ENCODE peak calls at places on chromosomes 7 and 10, in nine cellular contexts. F is adrenal gland, M is tibial artery, B is heart right ventricle, X is GM23338, N is PC-3, A is lower lobe of right lung, U is testis, K is astrocyte. O is an unnamed sample. For H3K36me3, the result is how much of the 10 kb centered on the place peaks cover.

GRCh38 chr7:41316410-41316809 is 386.5 kb downstream of the INHBA start:
- DNase-seq in K (peak), U (no peak), F (no peak), X (no peak), B (no peak), M (no peak), A (no peak), N (no peak), O (no peak)

GRCh38 chr10:24483701-24484100 is 240.0 kb downstream of the ARHGAP21 start:
- DNase-seq in U (no peak), A (peak), F (peak), B (no peak), M (no peak), X (peak), N (peak), K (peak), O (no peak)

GRCh38 chr7:104185346-104185745 is 22.5 kb downstream of the ORC5 start:
- DNase-seq in A (no peak), X (no peak), M (no peak), K (no peak), B (no peak), N (peak), U (no peak), F (no peak), O (no peak)

GRCh38 chr10:42640610-42641229 is 2.4 kb upstream of the ZNF33B start:
- DNase-seq in N (peak), F (no peak), A (no peak), B (no peak), K (no peak), U (no peak), M (no peak), X (peak), O (no peak)

GRCh38 chr7:54778696-54779285 is 19.8 kb upstream of the SEC61G start:
- DNase-seq in B (no peak), K (peak), N (no peak), X (no peak), A (no peak), U (no peak), F (no peak), M (no peak), O (no peak)

GRCh38 chr7:909358-910329 is 33.3 kb downstream of the GET4 start:
- DNase-seq in B (peak), N (peak), X (no peak), F (peak), M (peak), U (peak), A (peak), K (no peak), O (peak)

GRCh38 chr7:87317691-87318245 is 27.7 kb upstream of the CROT start:
- DNase-seq in A (no peak), B (no peak), F (no peak), U (no peak), M (no peak), X (no peak), N (no peak), K (no peak), O (no peak)

GRCh38 chr7:83468251-83468739 is 180.6 kb downstream of the SEMA3E start:
- DNase-seq in M (peak), F (peak), K (peak), B (peak), X (peak), U (peak), N (peak), A (peak), O (peak)

GRCh38 chr7:5413449-5413786 is 10.2 kb downstream of the TNRC18 start:
- DNase-seq in B (no peak), X (no peak), K (no peak), M (no peak), F (no peak), A (no peak), U (no peak), N (no peak), O (no peak)

GRCh38 chr10:129718548-129719414 is 245.3 kb downstream of the EBF3 start:
- DNase-seq in U (no peak), B (no peak), K (no peak), X (no peak), N (no peak), M (peak), A (no peak), F (no peak), O (no peak)

GRCh38 chr10:95329296-95329695 is 38.5 kb upstream of the PDLIM1 start:
- DNase-seq in F (no peak), U (no peak), N (peak), B (no peak), A (no peak), M (no peak), K (no peak), X (no peak), O (no peak)

GRCh38 chr7:74334026-74334425 is 44.8 kb downstream of the CLIP2 start:
- DNase-seq in U (no peak), F (no peak), B (no peak), N (peak), X (no peak), A (no peak), M (no peak), K (peak), O (no peak)

GRCh38 chr10:106548832-106549231 is 615.7 kb downstream of the SORCS1 start:
- DNase-seq in A (no peak), U (no peak), F (no peak), B (no peak), N (no peak), K (no peak), M (no peak), X (no peak), O (no peak)

GRCh38 chr7:24346129-24346528 is 62.1 kb downstream of the NPY start:
- DNase-seq in A (no peak), X (no peak), B (no peak), K (no peak), U (no peak), N (peak), M (no peak), F (no peak), O (no peak)

GRCh38 chr7:109842386-109842785 is 1248.5 kb upstream of the LRRN3 start:
- DNase-seq in X (no peak), K (no peak), M (no peak), U (no peak), F (no peak), A (no peak), B (no peak), N (no peak), O (no peak)

GRCh38 chr7:17934612-17935247 is 5.6 kb downstream of the SNX13 start:
- DNase-seq in M (no peak), F (no peak), U (no peak), K (no peak), N (no peak), A (no peak), B (no peak), X (no peak), O (no peak)

GRCh38 chr10:30197186-30197585 is 137.8 kb upstream of the JCAD start:
- DNase-seq in X (no peak), F (no peak), K (no peak), N (no peak), U (no peak), M (no peak), B (no peak), A (no peak), O (no peak)

GRCh38 chr7:21030237-21030636 is 243.6 kb upstream of the SP8 start:
- DNase-seq in K (no peak), B (no peak), A (no peak), U (no peak), X (peak), F (no peak), N (no peak), M (no peak), O (no peak)

GRCh38 chr7:157355784-157356511 is 19.1 kb downstream of the DNAJB6 start:
- DNase-seq in M (peak), A (no peak), N (peak), X (no peak), U (no peak), F (peak), B (no peak), K (peak), O (peak)

GRCh38 chr7:45435846-45436245 is 138.3 kb upstream of the ADCY1 start:
- DNase-seq in U (no peak), F (no peak), X (no peak), K (peak), B (no peak), M (no peak), N (peak), A (no peak), O (no peak)

GRCh38 chr7:70435634-70436033 is 696.3 kb upstream of the GALNT17 start:
- DNase-seq in A (no peak), U (no peak), F (no peak), N (no peak), K (no peak), X (no peak), M (no peak), B (no peak), O (no peak)

GRCh38 chr7:86939197-86939814 is 120.1 kb downstream of the ELAPOR2 start:
- DNase-seq in M (no peak), N (peak), K (peak), U (peak), B (no peak), F (peak), A (no peak), X (peak), O (no peak)

GRCh38 chr10:80506189-80506575 is 31.5 kb upstream of the SH2D4B start:
- DNase-seq in U (no peak), A (no peak), X (no peak), B (no peak), F (no peak), N (no peak), K (peak), M (no peak), O (no peak)

GRCh38 chr7:99014113-99014985 is 129.6 kb downstream of the SMURF1 start:
- DNase-seq in N (no peak), B (no peak), A (no peak), K (no peak), F (no peak), X (no peak), M (peak), U (peak), O (no peak)
- H3K36me3 ChIP-seq in N (under half), B (half or more), A (half or more), K (under half), F (half or more), X (under half), M (half or more), U (under half), O (under half)

GRCh38 chr7:91567111-91568012 is 303.1 kb downstream of the FZD1 start:
- DNase-seq in U (no peak), X (no peak), M (no peak), A (no peak), K (peak), F (no peak), N (no peak), B (no peak), O (no peak)
- H3K27ac ChIP-seq in U (no peak), X (no peak), M (no peak), A (no peak), K (no peak), F (no peak), N (no peak), B (no peak), O (no peak)

GRCh38 chr7:50068850-50069551 is 24.0 kb downstream of the ZPBP start:
- DNase-seq in X (peak), K (peak), A (no peak), B (no peak), N (peak), M (no peak), F (peak), U (no peak), O (no peak)

GRCh38 chr7:50073093-50073492 is 20.0 kb downstream of the ZPBP start:
- DNase-seq in U (no peak), A (no peak), M (no peak), K (no peak), X (no peak), B (no peak), N (no peak), F (no peak), O (no peak)

GRCh38 chr7:50069613-50070012 is 23.4 kb downstream of the ZPBP start:
- DNase-seq in X (peak), F (peak), A (peak), M (no peak), B (peak), N (peak), U (no peak), K (peak), O (no peak)

GRCh38 chr7:50068026-50068425 is 25.0 kb downstream of the ZPBP start:
- DNase-seq in F (no peak), U (no peak), B (no peak), N (peak), X (peak), A (no peak), M (no peak), K (peak), O (no peak)
- H3K4me3 ChIP-seq in F (no peak), U (no peak), B (peak), N (peak), X (no peak), A (peak), M (peak), K (no peak), O (peak)

GRCh38 chr10:100245484-100246220 is 16.3 kb upstream of the CHUK start:
- DNase-seq in B (no peak), U (no peak), A (no peak), M (no peak), F (no peak), N (no peak), X (no peak), K (peak), O (no peak)

DNA sequence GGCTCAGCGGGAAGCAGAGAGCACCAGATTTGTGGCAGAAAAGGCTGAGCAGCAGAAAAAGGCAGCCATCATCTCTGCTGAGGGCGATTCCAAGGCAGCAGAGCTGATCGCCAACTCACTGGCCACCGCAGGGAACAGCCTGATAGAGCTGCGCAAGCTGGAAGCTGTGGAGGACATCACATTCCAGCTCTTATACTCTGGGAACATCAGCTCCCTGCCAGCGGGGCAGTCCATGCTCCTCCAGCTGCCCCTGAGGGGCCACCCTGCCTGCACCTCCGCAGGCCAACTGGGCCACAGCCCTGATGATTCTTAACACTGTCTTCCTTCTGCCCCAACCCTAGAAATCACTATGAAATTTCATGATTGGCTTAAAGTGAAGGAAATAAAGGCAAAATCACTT is 18.6 kb downstream of the CWF19L1 start:
- DNase-seq in M (no peak), X (no peak), B (no peak), U (no peak), A (no peak), N (no peak), F (no peak), K (no peak), O (no peak)
- H3K36me3 ChIP-seq in M (half or more), X (under half), B (half or more), U (under half), A (half or more), N (under half), F (half or more), K (under half), O (under half)

GRCh38 chr7:37198188-37198905 is 250.3 kb downstream of the ELMO1 start:
- DNase-seq in N (no peak), U (no peak), K (no peak), X (no peak), B (no peak), F (peak), A (no peak), M (no peak), O (no peak)

GRCh38 chr7:37198906-37199485 is 249.7 kb downstream of the ELMO1 start:
- DNase-seq in F (peak), K (peak), M (peak), N (peak), X (peak), B (peak), A (peak), U (peak), O (peak)

GRCh38 chr7:37205451-37205850 is 243.2 kb downstream of the ELMO1 start:
- DNase-seq in U (no peak), M (no peak), N (no peak), F (no peak), B (no peak), A (no peak), X (no peak), K (no peak), O (no peak)

GRCh38 chr7:37201876-37202198 is 246.8 kb downstream of the ELMO1 start:
- DNase-seq in U (no peak), X (no peak), M (no peak), F (no peak), N (no peak), B (no peak), A (no peak), K (no peak), O (no peak)

GRCh38 chr7:37201003-37201875 is 247.4 kb downstream of the ELMO1 start:
- DNase-seq in K (peak), F (peak), U (peak), X (peak), B (peak), M (peak), N (peak), A (peak), O (peak)
- H3K27ac ChIP-seq in K (no peak), F (peak), U (peak), X (no peak), B (peak), M (peak), N (no peak), A (peak), O (no peak)

GRCh38 chr7:131554880-131555516 is 1.4 kb downstream of the PODXL start:
- DNase-seq in B (no peak), F (no peak), N (no peak), M (no peak), U (no peak), X (no peak), A (no peak), K (no peak), O (no peak)
- H3K4me3 ChIP-seq in B (peak), F (no peak), N (peak), M (peak), U (no peak), X (peak), A (peak), K (peak), O (peak)